ENCODE peak calls at places on chromosomes 16 and 17, in nine cellular contexts. S is tibial nerve; D is heart left ventricle; C is neural progenitor cell; W is WERI-Rb-1; M is CD8-positive, alpha-beta T cell; I is fibroblast of lung; H is psoas muscle; V is heart right ventricle. K is an unnamed sample. For H3K9me3 and H3K27me3, the result is how much of the 10 kb centered on the place peaks cover.

GRCh38 chr17:79991924-79992656 is 43.6 kb downstream of the TBC1D16 start:
- DNase-seq in S (no peak), D (peak), C (peak), W (no peak), M (no peak), I (no peak), H (no peak), V (peak), K (peak)

GRCh38 chr17:42009170-42009569 is 8.1 kb downstream of the DNAJC7 start:
- DNase-seq in S (no peak), D (no peak), C (peak), W (peak), M (no peak), I (no peak), H (no peak), V (no peak), K (no peak)

GRCh38 chr16:70579648-70580630 is 56.3 kb downstream of the SF3B3 start:
- DNase-seq in S (no peak), D (peak), C (no peak), W (no peak), M (no peak), I (no peak), H (peak), V (peak), K (no peak)

GRCh38 chr17:66431910-66432309 is 129.5 kb downstream of the PRKCA start:
- DNase-seq in S (no peak), D (no peak), C (no peak), W (no peak), M (no peak), I (peak), H (no peak), V (no peak), K (no peak)

GRCh38 chr17:50102164-50102991 is 7.2 kb downstream of the PDK2 start:
- DNase-seq in S (no peak), D (peak), C (no peak), W (no peak), M (no peak), I (no peak), H (peak), V (peak), K (peak)

GRCh38 chr17:7655541-7655840 is 4.8 kb downstream of the ATP1B2 start:
- DNase-seq in S (no peak), D (no peak), C (no peak), W (no peak), M (no peak), I (no peak), H (no peak), V (no peak), K (no peak)

GRCh38 chr16:22077700-22078313 is 14.5 kb upstream of the VWA3A start:
- DNase-seq in S (peak), D (peak), C (peak), W (peak), M (peak), I (peak), H (peak), V (peak), K (no peak)

GRCh38 chr17:27323538-27324212 is 29.8 kb downstream of the WSB1 start:
- DNase-seq in S (peak), D (peak), C (no peak), W (no peak), M (no peak), I (peak), H (peak), V (peak), K (peak)

GRCh38 chr16:27311897-27312303 is 1.9 kb upstream of the IL4R start:
- DNase-seq in S (no peak), D (no peak), C (no peak), W (no peak), M (no peak), I (no peak), H (no peak), V (no peak), K (no peak)

GRCh38 chr16:2692251-2692947 is 10.1 kb downstream of the KCTD5 start:
- DNase-seq in S (no peak), D (peak), C (peak), W (no peak), M (no peak), I (peak), H (peak), V (peak), K (no peak)

GRCh38 chr17:41446806-41447205 is 6.0 kb upstream of the KRT38 start:
- DNase-seq in S (no peak), D (no peak), C (no peak), W (no peak), M (no peak), I (peak), H (no peak), V (no peak), K (no peak)

GRCh38 chr16:51864575-51864974 is 682.4 kb downstream of the TOX3 start:
- DNase-seq in S (no peak), D (no peak), C (no peak), W (no peak), M (no peak), I (no peak), H (no peak), V (no peak), K (no peak)

GRCh38 chr16:24931091-24931490 is 84.1 kb downstream of the ARHGAP17 start:
- DNase-seq in S (no peak), D (no peak), C (no peak), W (no peak), M (no peak), I (no peak), H (no peak), V (no peak), K (no peak)
- H3K9me3 ChIP-seq in S (under half), D (under half), C (under half), W (under half), M (under half), I (under half), H (under half), V (under half), K (under half)

GRCh38 chr17:81254955-81255717 is 16.0 kb downstream of the NDUFAF8 start:
- DNase-seq in S (peak), D (peak), C (peak), W (peak), M (no peak), I (peak), H (peak), V (peak), K (peak)
- TF ChIP-seq CTCF in S (peak), D (peak), C (peak), W (peak), M (no peak), I (peak), H (peak), V (peak), K (peak)

GRCh38 chr17:81217531-81217930 is 5.2 kb downstream of the CEP131 start:
- DNase-seq in S (no peak), D (no peak), C (no peak), W (no peak), M (no peak), I (no peak), H (no peak), V (no peak), K (no peak)

GRCh38 chr17:81218991-81219390 is 3.8 kb downstream of the CEP131 start:
- DNase-seq in S (no peak), D (no peak), C (no peak), W (no peak), M (no peak), I (no peak), H (no peak), V (no peak), K (no peak)

GRCh38 chr17:81221371-81221841 is 1.4 kb downstream of the CEP131 start:
- DNase-seq in S (no peak), D (no peak), C (peak), W (no peak), M (no peak), I (no peak), H (no peak), V (no peak), K (no peak)

GRCh38 chr17:81219476-81220180 is 3.1 kb downstream of the CEP131 start:
- DNase-seq in S (no peak), D (no peak), C (no peak), W (no peak), M (no peak), I (no peak), H (no peak), V (no peak), K (no peak)

DNA sequence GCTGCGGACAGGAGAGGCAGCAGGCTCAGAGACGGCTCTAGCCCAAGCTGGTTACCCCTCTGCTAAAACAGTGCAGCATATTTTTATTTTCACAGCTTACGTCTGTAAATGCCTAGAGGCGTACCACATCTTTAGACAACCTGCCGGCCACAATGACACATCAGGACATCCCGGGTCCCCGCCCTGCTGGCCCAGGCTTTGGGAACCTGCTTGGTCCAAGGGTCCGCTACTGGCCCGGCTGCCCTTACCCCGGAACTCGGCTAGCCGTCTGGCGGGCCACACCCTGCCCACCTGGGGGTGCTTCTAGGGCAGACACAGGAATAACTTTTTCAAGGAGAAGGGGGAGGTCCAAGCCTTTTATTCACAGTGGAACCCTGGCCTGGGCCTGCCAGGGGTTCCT is 4.3 kb downstream of the CEP131 start:
- DNase-seq in S (no peak), D (no peak), C (no peak), W (no peak), M (no peak), I (no peak), H (no peak), V (no peak), K (peak)
- H3K27me3 ChIP-seq in S (under half), D (under half), C (under half), W (under half), M (under half), I (under half), H (under half), V (under half), K (under half)

GRCh38 chr17:71033336-71033735 is 864.0 kb downstream of the KCNJ2 start:
- DNase-seq in S (no peak), D (no peak), C (peak), W (no peak), M (no peak), I (no peak), H (no peak), V (no peak), K (no peak)
- H3K9me3 ChIP-seq in S (under half), D (under half), C (under half), W (under half), M (under half), I (under half), H (under half), V (under half), K (under half)

GRCh38 chr16:11880047-11880446 is 28.7 kb upstream of the RSL1D1 start:
- DNase-seq in S (no peak), D (no peak), C (no peak), W (no peak), M (no peak), I (no peak), H (no peak), V (no peak), K (no peak)
- TF ChIP-seq CTCF in S (no peak), D (no peak), C (no peak), W (no peak), M (no peak), I (no peak), H (no peak), V (no peak), K (no peak)

GRCh38 chr17:39608601-39609000 is 881 bp upstream of the NEUROD2 start:
- DNase-seq in S (no peak), D (no peak), C (no peak), W (no peak), M (no peak), I (no peak), H (no peak), V (no peak), K (no peak)
- H3K27me3 ChIP-seq in S (under half), D (half or more), C (half or more), W (half or more), M (under half), I (under half), H (under half), V (half or more), K (half or more)

K was measured in left lung.